ENCODE peak calls at places on chromosomes 6 and 20, in six cellular contexts. One of them, this sample, is unnamed.

GRCh38 chr20:14882157-14882556 is 544.7 kb upstream of the FLRT3 start:
- DNase-seq in DND-41: no peak
- DNase-seq in WTC11: no peak
- DNase-seq in left lung: no peak
- DNase-seq in kidney epithelial cell: no peak
- DNase-seq in heart left ventricle: no peak
- DNase-seq in this sample: no peak

GRCh38 chr20:44615169-44615791 is 32.9 kb downstream of the PKIG start:
- DNase-seq in DND-41: peak
- DNase-seq in WTC11: no peak
- DNase-seq in left lung: no peak
- DNase-seq in kidney epithelial cell: no peak
- DNase-seq in heart left ventricle: peak
- DNase-seq in this sample: no peak

GRCh38 chr20:52490715-52491430 is 299.3 kb upstream of the ZFP64 start:
- DNase-seq in DND-41: no peak
- DNase-seq in WTC11: no peak
- DNase-seq in left lung: no peak
- DNase-seq in kidney epithelial cell: peak
- DNase-seq in heart left ventricle: no peak
- DNase-seq in this sample: no peak

GRCh38 chr20:12207875-12208274 is 290.2 kb downstream of the BTBD3 start:
- DNase-seq in DND-41: peak
- DNase-seq in WTC11: peak
- DNase-seq in left lung: no peak
- DNase-seq in kidney epithelial cell: peak
- DNase-seq in heart left ventricle: no peak
- DNase-seq in this sample: peak

GRCh38 chr20:42686057-42686456 is 503.6 kb downstream of the PTPRT start:
- DNase-seq in DND-41: no peak
- DNase-seq in WTC11: no peak
- DNase-seq in left lung: no peak
- DNase-seq in kidney epithelial cell: no peak
- DNase-seq in heart left ventricle: no peak
- DNase-seq in this sample: no peak

GRCh38 chr6:134636221-134636830 is 313.6 kb downstream of the ALDH8A1 start:
- DNase-seq in DND-41: no peak
- DNase-seq in WTC11: no peak
- DNase-seq in left lung: no peak
- DNase-seq in kidney epithelial cell: no peak
- DNase-seq in heart left ventricle: peak
- DNase-seq in this sample: no peak

GRCh38 chr20:17896771-17897369 is 71.7 kb downstream of the SNX5 start:
- DNase-seq in DND-41: no peak
- DNase-seq in WTC11: no peak
- DNase-seq in left lung: no peak
- DNase-seq in kidney epithelial cell: no peak
- DNase-seq in heart left ventricle: no peak
- DNase-seq in this sample: no peak

GRCh38 chr6:105526198-105526872 is 123.5 kb upstream of the PREP start:
- DNase-seq in DND-41: no peak
- DNase-seq in WTC11: no peak
- DNase-seq in left lung: no peak
- DNase-seq in kidney epithelial cell: no peak
- DNase-seq in heart left ventricle: no peak
- DNase-seq in this sample: no peak

DNA sequence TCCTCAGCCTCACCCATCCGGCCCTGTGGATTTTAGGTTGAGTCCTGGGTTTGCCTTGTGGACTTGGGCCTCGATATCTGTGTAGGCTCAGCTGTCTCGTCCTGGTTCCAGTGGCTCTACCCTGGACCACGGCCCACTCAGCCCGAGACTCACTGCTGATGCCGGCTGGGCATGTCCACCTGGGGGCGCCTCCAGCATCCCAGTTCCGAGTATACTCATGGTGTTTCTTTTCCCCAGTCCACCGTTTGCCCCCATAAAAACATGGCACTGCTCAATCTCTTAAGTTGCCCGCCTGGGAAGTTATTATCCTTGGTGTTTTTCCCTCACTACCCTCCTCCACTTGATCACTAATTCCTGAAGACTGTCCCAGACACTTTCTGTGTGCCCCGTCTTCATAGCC is 99.1 kb downstream of the ARID1B start:
- DNase-seq in DND-41: no peak
- DNase-seq in WTC11: peak
- DNase-seq in left lung: no peak
- DNase-seq in kidney epithelial cell: no peak
- DNase-seq in heart left ventricle: peak
- DNase-seq in this sample: peak
- TF ChIP-seq CTCF in DND-41: peak
- TF ChIP-seq CTCF in WTC11: peak
- TF ChIP-seq CTCF in left lung: no peak
- TF ChIP-seq CTCF in kidney epithelial cell: peak
- TF ChIP-seq CTCF in heart left ventricle: peak
- TF ChIP-seq CTCF in this sample: peak

GRCh38 chr20:22684763-22685443 is 100.5 kb upstream of the FOXA2 start:
- DNase-seq in DND-41: no peak
- DNase-seq in WTC11: no peak
- DNase-seq in left lung: no peak
- DNase-seq in kidney epithelial cell: no peak
- DNase-seq in heart left ventricle: no peak
- DNase-seq in this sample: no peak
- TF ChIP-seq CTCF in DND-41: peak
- TF ChIP-seq CTCF in WTC11: no peak
- TF ChIP-seq CTCF in left lung: no peak
- TF ChIP-seq CTCF in kidney epithelial cell: no peak
- TF ChIP-seq CTCF in heart left ventricle: no peak
- TF ChIP-seq CTCF in this sample: no peak

GRCh38 chr20:2640260-2640659 is 12.2 kb upstream of the NOP56 start:
- DNase-seq in DND-41: no peak
- DNase-seq in WTC11: no peak
- DNase-seq in left lung: no peak
- DNase-seq in kidney epithelial cell: no peak
- DNase-seq in heart left ventricle: no peak
- DNase-seq in this sample: no peak

GRCh38 chr20:2640899-2641298 is 11.5 kb upstream of the NOP56 start:
- DNase-seq in DND-41: no peak
- DNase-seq in WTC11: no peak
- DNase-seq in left lung: no peak
- DNase-seq in kidney epithelial cell: no peak
- DNase-seq in heart left ventricle: no peak
- DNase-seq in this sample: no peak

GRCh38 chr20:2633381-2633780 is 19.1 kb upstream of the NOP56 start:
- DNase-seq in DND-41: no peak
- DNase-seq in WTC11: no peak
- DNase-seq in left lung: no peak
- DNase-seq in kidney epithelial cell: no peak
- DNase-seq in heart left ventricle: no peak
- DNase-seq in this sample: no peak

DNA sequence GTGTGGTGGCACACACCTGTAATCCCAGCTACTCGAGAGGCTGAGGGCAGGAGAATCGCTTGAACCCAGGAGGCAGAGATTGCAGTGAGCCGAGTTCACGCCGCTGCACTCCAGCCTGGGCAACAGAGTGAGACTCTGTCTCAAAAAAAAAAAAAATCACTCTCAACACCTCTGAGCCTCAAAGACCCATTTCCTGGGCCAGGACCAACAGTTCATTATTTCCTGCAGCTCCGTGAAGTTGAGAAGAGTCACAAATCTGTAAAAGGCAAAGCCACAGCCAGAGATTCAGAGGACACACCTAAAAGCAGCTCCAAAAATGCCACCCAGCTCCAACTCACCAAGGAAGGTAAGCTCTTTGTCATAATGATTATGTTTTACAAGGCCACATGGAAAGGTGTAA is 15.2 kb upstream of the NOP56 start:
- DNase-seq in DND-41: no peak
- DNase-seq in WTC11: no peak
- DNase-seq in left lung: no peak
- DNase-seq in kidney epithelial cell: no peak
- DNase-seq in heart left ventricle: no peak
- DNase-seq in this sample: no peak
- TF ChIP-seq CTCF in DND-41: no peak
- TF ChIP-seq CTCF in WTC11: no peak
- TF ChIP-seq CTCF in left lung: no peak
- TF ChIP-seq CTCF in kidney epithelial cell: no peak
- TF ChIP-seq CTCF in heart left ventricle: no peak
- TF ChIP-seq CTCF in this sample: no peak

GRCh38 chr6:68196645-68197044 is 438.4 kb upstream of the ADGRB3 start:
- DNase-seq in DND-41: no peak
- DNase-seq in WTC11: no peak
- DNase-seq in left lung: no peak
- DNase-seq in kidney epithelial cell: no peak
- DNase-seq in heart left ventricle: no peak
- DNase-seq in this sample: no peak
- TF ChIP-seq CTCF in DND-41: peak
- TF ChIP-seq CTCF in WTC11: no peak
- TF ChIP-seq CTCF in left lung: no peak
- TF ChIP-seq CTCF in kidney epithelial cell: peak
- TF ChIP-seq CTCF in heart left ventricle: no peak
- TF ChIP-seq CTCF in this sample: peak

GRCh38 chr20:49481116-49481515 is 1.4 kb downstream of the KCNB1 start:
- DNase-seq in DND-41: no peak
- DNase-seq in WTC11: no peak
- DNase-seq in left lung: no peak
- DNase-seq in kidney epithelial cell: no peak
- DNase-seq in heart left ventricle: no peak
- DNase-seq in this sample: no peak

GRCh38 chr20:49483706-49484101 is 1.2 kb upstream of the KCNB1 start:
- DNase-seq in DND-41: no peak
- DNase-seq in WTC11: peak
- DNase-seq in left lung: no peak
- DNase-seq in kidney epithelial cell: no peak
- DNase-seq in heart left ventricle: no peak
- DNase-seq in this sample: peak

GRCh38 chr20:49482173-49482572 is 295 bp downstream of the KCNB1 start:
- DNase-seq in DND-41: no peak
- DNase-seq in WTC11: peak
- DNase-seq in left lung: no peak
- DNase-seq in kidney epithelial cell: no peak
- DNase-seq in heart left ventricle: no peak
- DNase-seq in this sample: no peak

GRCh38 chr20:49483018-49483705 is 694 bp upstream of the KCNB1 start:
- DNase-seq in DND-41: no peak
- DNase-seq in WTC11: peak
- DNase-seq in left lung: no peak
- DNase-seq in kidney epithelial cell: no peak
- DNase-seq in heart left ventricle: no peak
- DNase-seq in this sample: peak

GRCh38 chr20:49482621-49483017 is at the start of gene KCNB1:
- DNase-seq in DND-41: peak
- DNase-seq in WTC11: peak
- DNase-seq in left lung: peak
- DNase-seq in kidney epithelial cell: no peak
- DNase-seq in heart left ventricle: peak
- DNase-seq in this sample: peak
- TF ChIP-seq CTCF in DND-41: no peak
- TF ChIP-seq CTCF in WTC11: no peak
- TF ChIP-seq CTCF in left lung: no peak
- TF ChIP-seq CTCF in kidney epithelial cell: no peak
- TF ChIP-seq CTCF in heart left ventricle: peak
- TF ChIP-seq CTCF in this sample: peak

GRCh38 chr6:161198781-161199505 is 74.9 kb downstream of the AGPAT4 start:
- DNase-seq in DND-41: no peak
- DNase-seq in WTC11: no peak
- DNase-seq in left lung: no peak
- DNase-seq in kidney epithelial cell: no peak
- DNase-seq in heart left ventricle: no peak
- DNase-seq in this sample: no peak

GRCh38 chr6:161199845-161200244 is 74.0 kb downstream of the AGPAT4 start:
- DNase-seq in DND-41: no peak
- DNase-seq in WTC11: no peak
- DNase-seq in left lung: no peak
- DNase-seq in kidney epithelial cell: no peak
- DNase-seq in heart left ventricle: no peak
- DNase-seq in this sample: no peak

GRCh38 chr6:161204866-161205557 is 68.8 kb downstream of the AGPAT4 start:
- DNase-seq in DND-41: no peak
- DNase-seq in WTC11: no peak
- DNase-seq in left lung: no peak
- DNase-seq in kidney epithelial cell: no peak
- DNase-seq in heart left ventricle: no peak
- DNase-seq in this sample: no peak

GRCh38 chr6:161198176-161198575 is 75.7 kb downstream of the AGPAT4 start:
- DNase-seq in DND-41: no peak
- DNase-seq in WTC11: no peak
- DNase-seq in left lung: no peak
- DNase-seq in kidney epithelial cell: no peak
- DNase-seq in heart left ventricle: no peak
- DNase-seq in this sample: no peak

DNA sequence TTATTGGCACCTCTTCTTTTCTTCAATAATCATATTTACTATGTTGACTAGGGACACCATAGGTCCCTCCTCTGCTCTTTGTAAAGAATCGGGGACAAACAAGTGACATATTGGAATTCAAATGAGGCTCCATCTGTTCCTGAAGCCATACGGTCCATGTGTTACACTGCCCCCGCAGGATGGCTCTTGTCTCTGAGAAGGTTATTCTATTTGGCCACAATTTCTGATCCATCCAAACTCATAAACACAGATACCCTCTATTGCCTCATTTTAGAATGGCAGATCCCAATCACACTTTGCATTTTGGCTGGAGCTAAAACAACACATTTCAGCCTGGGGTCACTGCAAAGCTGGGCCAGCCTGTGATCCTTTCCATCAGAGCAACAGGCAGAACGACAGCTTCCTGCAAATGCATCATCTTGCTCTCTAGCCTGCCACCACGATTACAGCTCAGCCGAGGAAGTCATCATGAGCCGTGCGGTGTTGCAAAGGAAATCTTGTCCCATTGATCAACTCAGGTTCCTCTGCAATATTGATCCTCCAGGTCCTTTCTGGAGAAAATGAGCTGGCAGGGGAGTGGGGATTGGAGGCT is 73.2 kb downstream of the AGPAT4 start:
- DNase-seq in DND-41: no peak
- DNase-seq in WTC11: no peak
- DNase-seq in left lung: no peak
- DNase-seq in kidney epithelial cell: no peak
- DNase-seq in heart left ventricle: no peak
- DNase-seq in this sample: peak
- TF ChIP-seq CTCF in DND-41: peak
- TF ChIP-seq CTCF in WTC11: no peak
- TF ChIP-seq CTCF in left lung: no peak
- TF ChIP-seq CTCF in kidney epithelial cell: peak
- TF ChIP-seq CTCF in heart left ventricle: no peak
- TF ChIP-seq CTCF in this sample: no peak